ENCODE peak calls at places on chromosomes 3 and 15, in six cellular contexts. One of them, this sample, is unnamed.

GRCh38 chr3:64109438-64109837 is 86.1 kb upstream of the PSMD6 start:
- DNase-seq in H9: peak
- DNase-seq in IMR-90: no peak
- DNase-seq in trophoblast cell: no peak
- DNase-seq in neuronal stem cell: no peak
- DNase-seq in H1: no peak
- DNase-seq in this sample: no peak

GRCh38 chr3:179452166-179452544 is 885 bp upstream of the GNB4 start:
- DNase-seq in H9: no peak
- DNase-seq in IMR-90: peak
- DNase-seq in trophoblast cell: no peak
- DNase-seq in neuronal stem cell: no peak
- DNase-seq in H1: no peak
- DNase-seq in this sample: peak

GRCh38 chr3:11306815-11307589 is 34.8 kb downstream of the ATG7 start:
- DNase-seq in H9: no peak
- DNase-seq in IMR-90: peak
- DNase-seq in trophoblast cell: no peak
- DNase-seq in neuronal stem cell: no peak
- DNase-seq in H1: no peak
- DNase-seq in this sample: no peak

GRCh38 chr3:168951368-168951767 is 712.1 kb downstream of the MECOM start:
- DNase-seq in H9: no peak
- DNase-seq in IMR-90: no peak
- DNase-seq in trophoblast cell: no peak
- DNase-seq in neuronal stem cell: no peak
- DNase-seq in H1: no peak
- DNase-seq in this sample: no peak

GRCh38 chr3:175338775-175339535 is 479.8 kb downstream of the NAALADL2 start:
- DNase-seq in H9: peak
- DNase-seq in IMR-90: peak
- DNase-seq in trophoblast cell: peak
- DNase-seq in neuronal stem cell: no peak
- DNase-seq in H1: no peak
- DNase-seq in this sample: peak

GRCh38 chr3:21435871-21436270 is 315.1 kb downstream of the ZNF385D start:
- DNase-seq in H9: no peak
- DNase-seq in IMR-90: peak
- DNase-seq in trophoblast cell: no peak
- DNase-seq in neuronal stem cell: no peak
- DNase-seq in H1: no peak
- DNase-seq in this sample: no peak

GRCh38 chr3:182949688-182950087 is 30.6 kb downstream of the DCUN1D1 start:
- DNase-seq in H9: no peak
- DNase-seq in IMR-90: no peak
- DNase-seq in trophoblast cell: no peak
- DNase-seq in neuronal stem cell: no peak
- DNase-seq in H1: no peak
- DNase-seq in this sample: no peak

GRCh38 chr3:101259485-101260341 is 60.7 kb downstream of the IMPG2 start:
- DNase-seq in H9: no peak
- DNase-seq in IMR-90: no peak
- DNase-seq in trophoblast cell: no peak
- DNase-seq in neuronal stem cell: no peak
- DNase-seq in H1: no peak
- DNase-seq in this sample: no peak

GRCh38 chr15:35545316-35545824 is 595 bp downstream of the DPH6 start:
- DNase-seq in H9: peak
- DNase-seq in IMR-90: peak
- DNase-seq in trophoblast cell: peak
- DNase-seq in neuronal stem cell: no peak
- DNase-seq in H1: no peak
- DNase-seq in this sample: no peak

GRCh38 chr3:82020282-82020681 is 258.8 kb upstream of the GBE1 start:
- DNase-seq in H9: no peak
- DNase-seq in IMR-90: no peak
- DNase-seq in trophoblast cell: no peak
- DNase-seq in neuronal stem cell: no peak
- DNase-seq in H1: no peak
- DNase-seq in this sample: no peak

GRCh38 chr15:39459538-39459937 is 121.3 kb upstream of the THBS1 start:
- DNase-seq in H9: no peak
- DNase-seq in IMR-90: no peak
- DNase-seq in trophoblast cell: no peak
- DNase-seq in neuronal stem cell: no peak
- DNase-seq in H1: no peak
- DNase-seq in this sample: peak

GRCh38 chr15:94523873-94524272 is 292.5 kb downstream of the MCTP2 start:
- DNase-seq in H9: no peak
- DNase-seq in IMR-90: no peak
- DNase-seq in trophoblast cell: no peak
- DNase-seq in neuronal stem cell: no peak
- DNase-seq in H1: no peak
- DNase-seq in this sample: no peak

GRCh38 chr3:124322309-124322880 is 330.5 kb upstream of the ROPN1 start:
- DNase-seq in H9: no peak
- DNase-seq in IMR-90: peak
- DNase-seq in trophoblast cell: no peak
- DNase-seq in neuronal stem cell: no peak
- DNase-seq in H1: no peak
- DNase-seq in this sample: peak

GRCh38 chr3:78507196-78507984 is 1260.4 kb downstream of the ROBO1 start:
- DNase-seq in H9: no peak
- DNase-seq in IMR-90: no peak
- DNase-seq in trophoblast cell: no peak
- DNase-seq in neuronal stem cell: no peak
- DNase-seq in H1: peak
- DNase-seq in this sample: peak

GRCh38 chr3:15755181-15755580 is 42.6 kb downstream of the ANKRD28 start:
- DNase-seq in H9: no peak
- DNase-seq in IMR-90: peak
- DNase-seq in trophoblast cell: no peak
- DNase-seq in neuronal stem cell: no peak
- DNase-seq in H1: no peak
- DNase-seq in this sample: no peak

GRCh38 chr15:26967719-26968269 is 3.2 kb upstream of the GABRG3 start:
- DNase-seq in H9: peak
- DNase-seq in IMR-90: no peak
- DNase-seq in trophoblast cell: no peak
- DNase-seq in neuronal stem cell: peak
- DNase-seq in H1: no peak
- DNase-seq in this sample: no peak

GRCh38 chr15:70713547-70714414 is 49.6 kb downstream of the UACA start:
- DNase-seq in H9: no peak
- DNase-seq in IMR-90: peak
- DNase-seq in trophoblast cell: no peak
- DNase-seq in neuronal stem cell: no peak
- DNase-seq in H1: no peak
- DNase-seq in this sample: peak

GRCh38 chr15:87634361-87634760 is 622.2 kb downstream of the NTRK3 start:
- DNase-seq in H9: no peak
- DNase-seq in IMR-90: no peak
- DNase-seq in trophoblast cell: no peak
- DNase-seq in neuronal stem cell: no peak
- DNase-seq in H1: no peak
- DNase-seq in this sample: no peak

GRCh38 chr15:66154581-66154980 is 99.0 kb downstream of the MEGF11 start:
- DNase-seq in H9: no peak
- DNase-seq in IMR-90: no peak
- DNase-seq in trophoblast cell: no peak
- DNase-seq in neuronal stem cell: no peak
- DNase-seq in H1: no peak
- DNase-seq in this sample: no peak

GRCh38 chr15:73959012-73959581 is 32.8 kb downstream of the LOXL1 start:
- DNase-seq in H9: no peak
- DNase-seq in IMR-90: no peak
- DNase-seq in trophoblast cell: no peak
- DNase-seq in neuronal stem cell: no peak
- DNase-seq in H1: no peak
- DNase-seq in this sample: no peak

GRCh38 chr15:53536479-53537120 is 222.9 kb downstream of the WDR72 start:
- DNase-seq in H9: no peak
- DNase-seq in IMR-90: no peak
- DNase-seq in trophoblast cell: no peak
- DNase-seq in neuronal stem cell: no peak
- DNase-seq in H1: no peak
- DNase-seq in this sample: no peak

GRCh38 chr3:8280161-8280560 is 221.5 kb upstream of the LMCD1 start:
- DNase-seq in H9: peak
- DNase-seq in IMR-90: no peak
- DNase-seq in trophoblast cell: no peak
- DNase-seq in neuronal stem cell: no peak
- DNase-seq in H1: no peak
- DNase-seq in this sample: no peak

GRCh38 chr3:177820683-177821316 is 623.5 kb upstream of the TBL1XR1 start:
- DNase-seq in H9: no peak
- DNase-seq in IMR-90: peak
- DNase-seq in trophoblast cell: no peak
- DNase-seq in neuronal stem cell: no peak
- DNase-seq in H1: no peak
- DNase-seq in this sample: peak

GRCh38 chr15:28975766-28976179 is 90.0 kb downstream of the APBA2 start:
- DNase-seq in H9: peak
- DNase-seq in IMR-90: peak
- DNase-seq in trophoblast cell: peak
- DNase-seq in neuronal stem cell: no peak
- DNase-seq in H1: peak
- DNase-seq in this sample: peak

GRCh38 chr15:53482055-53482454 is 277.4 kb downstream of the WDR72 start:
- DNase-seq in H9: no peak
- DNase-seq in IMR-90: no peak
- DNase-seq in trophoblast cell: no peak
- DNase-seq in neuronal stem cell: no peak
- DNase-seq in H1: no peak
- DNase-seq in this sample: no peak

GRCh38 chr3:46690798-46691197 is 2.7 kb downstream of the ALS2CL start:
- DNase-seq in H9: no peak
- DNase-seq in IMR-90: no peak
- DNase-seq in trophoblast cell: peak
- DNase-seq in neuronal stem cell: no peak
- DNase-seq in H1: no peak
- DNase-seq in this sample: no peak

GRCh38 chr15:59251001-59251845 is 44.6 kb downstream of the LDHAL6B start:
- DNase-seq in H9: no peak
- DNase-seq in IMR-90: no peak
- DNase-seq in trophoblast cell: no peak
- DNase-seq in neuronal stem cell: no peak
- DNase-seq in H1: no peak
- DNase-seq in this sample: no peak

GRCh38 chr3:56681963-56682457 is 1.1 kb downstream of the TASOR start:
- DNase-seq in H9: peak
- DNase-seq in IMR-90: no peak
- DNase-seq in trophoblast cell: no peak
- DNase-seq in neuronal stem cell: no peak
- DNase-seq in H1: no peak
- DNase-seq in this sample: no peak

GRCh38 chr15:69825941-69826817 is 271.5 kb downstream of the TLE3 start:
- DNase-seq in H9: no peak
- DNase-seq in IMR-90: no peak
- DNase-seq in trophoblast cell: no peak
- DNase-seq in neuronal stem cell: no peak
- DNase-seq in H1: no peak
- DNase-seq in this sample: peak

GRCh38 chr15:78159395-78159794 is 10.2 kb downstream of the IDH3A start:
- DNase-seq in H9: no peak
- DNase-seq in IMR-90: no peak
- DNase-seq in trophoblast cell: no peak
- DNase-seq in neuronal stem cell: no peak
- DNase-seq in H1: no peak
- DNase-seq in this sample: no peak

GRCh38 chr3:40417845-40418543 is 31.0 kb downstream of the ENTPD3 start:
- DNase-seq in H9: no peak
- DNase-seq in IMR-90: no peak
- DNase-seq in trophoblast cell: peak
- DNase-seq in neuronal stem cell: no peak
- DNase-seq in H1: no peak
- DNase-seq in this sample: no peak
- H3K23ac ChIP-seq in H9: no peak
- H3K23ac ChIP-seq in IMR-90: no peak
- H3K23ac ChIP-seq in trophoblast cell: no peak
- H3K23ac ChIP-seq in neuronal stem cell: no peak
- H3K23ac ChIP-seq in H1: no peak
- H3K23ac ChIP-seq in this sample: no peak

GRCh38 chr15:99126930-99127329 is 22.1 kb downstream of the SYNM start:
- DNase-seq in H9: no peak
- DNase-seq in IMR-90: no peak
- DNase-seq in trophoblast cell: no peak
- DNase-seq in neuronal stem cell: no peak
- DNase-seq in H1: no peak
- DNase-seq in this sample: no peak
- H3K14ac ChIP-seq in H9: no peak
- H3K14ac ChIP-seq in IMR-90: no peak
- H3K14ac ChIP-seq in trophoblast cell: no peak
- H3K14ac ChIP-seq in neuronal stem cell: no peak
- H3K14ac ChIP-seq in H1: no peak
- H3K14ac ChIP-seq in this sample: no peak

GRCh38 chr3:4418156-4418555 is 48.9 kb downstream of the SUMF1 start:
- DNase-seq in H9: no peak
- DNase-seq in IMR-90: no peak
- DNase-seq in trophoblast cell: no peak
- DNase-seq in neuronal stem cell: no peak
- DNase-seq in H1: no peak
- DNase-seq in this sample: peak
- H3K23ac ChIP-seq in H9: no peak
- H3K23ac ChIP-seq in IMR-90: no peak
- H3K23ac ChIP-seq in trophoblast cell: no peak
- H3K23ac ChIP-seq in neuronal stem cell: no peak
- H3K23ac ChIP-seq in H1: no peak
- H3K23ac ChIP-seq in this sample: no peak

GRCh38 chr15:31234815-31235214 is 91.8 kb upstream of the KLF13 start:
- DNase-seq in H9: no peak
- DNase-seq in IMR-90: no peak
- DNase-seq in trophoblast cell: no peak
- DNase-seq in neuronal stem cell: no peak
- DNase-seq in H1: no peak
- DNase-seq in this sample: no peak
- H3K14ac ChIP-seq in H9: no peak
- H3K14ac ChIP-seq in IMR-90: no peak
- H3K14ac ChIP-seq in trophoblast cell: no peak
- H3K14ac ChIP-seq in neuronal stem cell: no peak
- H3K14ac ChIP-seq in H1: no peak
- H3K14ac ChIP-seq in this sample: no peak

GRCh38 chr3:184591789-184592188 is 30.2 kb downstream of the EPHB3 start:
- DNase-seq in H9: no peak
- DNase-seq in IMR-90: no peak
- DNase-seq in trophoblast cell: no peak
- DNase-seq in neuronal stem cell: no peak
- DNase-seq in H1: no peak
- DNase-seq in this sample: no peak

GRCh38 chr3:184590795-184591194 is 29.2 kb downstream of the EPHB3 start:
- DNase-seq in H9: no peak
- DNase-seq in IMR-90: no peak
- DNase-seq in trophoblast cell: no peak
- DNase-seq in neuronal stem cell: no peak
- DNase-seq in H1: no peak
- DNase-seq in this sample: no peak

GRCh38 chr3:184593201-184593922 is 31.8 kb downstream of the EPHB3 start:
- DNase-seq in H9: no peak
- DNase-seq in IMR-90: peak
- DNase-seq in trophoblast cell: no peak
- DNase-seq in neuronal stem cell: no peak
- DNase-seq in H1: no peak
- DNase-seq in this sample: peak

GRCh38 chr3:184593923-184594303 is 32.3 kb downstream of the EPHB3 start:
- DNase-seq in H9: no peak
- DNase-seq in IMR-90: no peak
- DNase-seq in trophoblast cell: no peak
- DNase-seq in neuronal stem cell: no peak
- DNase-seq in H1: no peak
- DNase-seq in this sample: no peak

GRCh38 chr3:184592411-184593200 is 31.0 kb downstream of the EPHB3 start:
- DNase-seq in H9: no peak
- DNase-seq in IMR-90: peak
- DNase-seq in trophoblast cell: no peak
- DNase-seq in neuronal stem cell: no peak
- DNase-seq in H1: no peak
- DNase-seq in this sample: peak
- H3K23ac ChIP-seq in H9: no peak
- H3K23ac ChIP-seq in IMR-90: no peak
- H3K23ac ChIP-seq in trophoblast cell: no peak
- H3K23ac ChIP-seq in neuronal stem cell: no peak
- H3K23ac ChIP-seq in H1: no peak
- H3K23ac ChIP-seq in this sample: no peak

This sample was measured in mesenchymal stem cell.